ENCODE peak calls at places on chromosomes 11 and 22, in four cellular contexts. J is kidney tubule cell; V is stimulated activated naive CD8-positive, alpha-beta T cell treated with anti-CD3 and anti-CD28 coated beads, Interleukin-15, amount 100 ng/mL, for 72 hours; K is stimulated activated CD4-positive, alpha-beta T cell treated with anti-CD3 and anti-CD28 coated beads, Interleukin-4, amount 100 ng/mL, for 24 hours. Z is an unnamed sample.
A peak's percentile ranks its signal among the peaks of the same experiment; 100 is the strongest.

GRCh38 chr11:95078526-95078925 is 11.1 kb upstream of the ENDOD1 start:
- DNase-seq in J (peak; percentile 74), K (no peak), V (no peak), Z (no peak)

GRCh38 chr11:77140231-77140959 is 12.3 kb downstream of the MYO7A start:
- DNase-seq in K (no peak), V (no peak), J (no peak), Z (no peak)

GRCh38 chr11:2530131-2530854 is 85.5 kb downstream of the KCNQ1 start:
- DNase-seq in V (no peak), K (no peak), J (no peak), Z (no peak)

GRCh38 chr11:35042265-35042664 is 96.7 kb upstream of the CD44 start:
- DNase-seq in K (no peak), V (no peak), J (no peak), Z (no peak)

GRCh38 chr11:73507086-73507485 is 90.8 kb downstream of the FAM168A start:
- DNase-seq in K (no peak), J (no peak), V (no peak), Z (no peak)

GRCh38 chr11:128508785-128509518 is 78.4 kb downstream of the ETS1 start:
- DNase-seq in K (no peak), V (no peak), J (no peak), Z (no peak)

GRCh38 chr11:15073361-15074205 is at the start of gene CALCB:
- DNase-seq in K (peak; percentile 29), J (peak; percentile 34), V (peak; percentile 52), Z (peak; percentile 73)

GRCh38 chr11:119795231-119795630 is 66.2 kb upstream of the NECTIN1 start:
- DNase-seq in V (no peak), K (no peak), J (no peak), Z (no peak)

GRCh38 chr11:44883277-44883676 is 67.4 kb downstream of the TP53I11 start:
- DNase-seq in J (no peak), K (no peak), V (no peak), Z (no peak)

GRCh38 chr22:23548501-23549197 is 31.4 kb downstream of the IGLL1 start:
- DNase-seq in V (no peak), K (no peak), J (no peak), Z (no peak)

GRCh38 chr22:49701380-49702067 is 126.1 kb downstream of the BRD1 start:
- DNase-seq in K (no peak), V (peak; percentile 3), J (no peak), Z (no peak)

GRCh38 chr11:120216426-120217102 is 5.7 kb downstream of the OAF start:
- DNase-seq in J (no peak), V (no peak), K (no peak), Z (no peak)

GRCh38 chr11:126405906-126406305 is 50.4 kb downstream of the ST3GAL4 start:
- DNase-seq in K (no peak), V (no peak), J (peak; percentile 68), Z (no peak)

GRCh38 chr11:110529043-110529442 is 99.3 kb downstream of the FDX1 start:
- DNase-seq in V (no peak), K (no peak), J (peak; percentile 20), Z (no peak)

GRCh38 chr11:15663778-15664218 is 549.1 kb downstream of the INSC start:
- DNase-seq in K (no peak), V (no peak), J (peak; percentile 89), Z (peak; percentile 81)

GRCh38 chr22:24758164-24758799 is 16.2 kb downstream of the PIWIL3 start:
- DNase-seq in J (peak; percentile 58), V (peak; percentile 42), K (peak; percentile 65), Z (peak; percentile 6)

GRCh38 chr22:35914665-35915476 is 113.8 kb downstream of the RBFOX2 start:
- DNase-seq in K (no peak), J (peak; percentile 88), V (no peak), Z (peak; percentile 60)

GRCh38 chr11:1784761-1785650 is 21.3 kb upstream of the CTSD start:
- DNase-seq in K (no peak), V (no peak), J (no peak), Z (no peak)

GRCh38 chr11:77019976-77020591 is 14.1 kb upstream of the B3GNT6 start:
- DNase-seq in K (no peak), V (no peak), J (peak; percentile 70), Z (no peak)

GRCh38 chr22:30208631-30209603 is 37.6 kb downstream of the LIF start:
- DNase-seq in K (no peak), V (no peak), J (peak; percentile 38), Z (no peak)

GRCh38 chr11:1150769-1151365 is 6.9 kb upstream of the MUC5AC start:
- DNase-seq in V (no peak), J (no peak), K (no peak), Z (no peak)

GRCh38 chr11:128831781-128832497 is 35.2 kb downstream of the KCNJ1 start:
- DNase-seq in J (no peak), V (no peak), K (no peak), Z (no peak)

GRCh38 chr11:6321961-6322362 is 1.7 kb upstream of the CAVIN3 start:
- DNase-seq in K (no peak), J (peak; percentile 67), V (no peak), Z (peak; percentile 30)

GRCh38 chr11:17414317-17414737 is 25.9 kb upstream of the KCNJ11 start:
- DNase-seq in J (no peak), K (no peak), V (no peak), Z (peak; percentile 75)

GRCh38 chr11:518463-519202 is 11.6 kb upstream of the RNH1 start:
- DNase-seq in K (peak; percentile 85), J (peak; percentile 98), V (peak; percentile 92), Z (no peak)

GRCh38 chr11:70210051-70210501 is 7.0 kb downstream of the FADD start:
- DNase-seq in V (no peak), J (peak; percentile 45), K (no peak), Z (no peak)

GRCh38 chr22:38455063-38455529 is at the start of gene KCNJ4:
- DNase-seq in K (no peak), J (no peak), V (no peak), Z (peak; percentile 2)

GRCh38 chr11:29208117-29208516 is 808.7 kb downstream of the KCNA4 start:
- DNase-seq in J (no peak), K (no peak), V (no peak), Z (no peak)

GRCh38 chr11:75823415-75823814 is 8.4 kb downstream of the UVRAG start:
- DNase-seq in J (no peak), K (no peak), V (no peak), Z (no peak)

GRCh38 chr11:130415719-130416536 is 12.5 kb downstream of the ADAMTS8 start:
- DNase-seq in K (no peak), J (peak; percentile 94), V (no peak), Z (no peak)